ENCODE peak calls at places on chromosomes 7 and 10, in eight cellular contexts. Y is GM12878, Z is Panc1, G is GM23338, C is HepG2, M is HL-60, K is A549, X is K562. N is an unnamed sample.

GRCh38 chr7:151869457-151869856 is 7.5 kb downstream of the PRKAG2 start:
- DNase-seq in Y (no peak), Z (no peak), G (no peak), C (no peak), M (no peak), K (no peak), X (no peak), N (no peak)

GRCh38 chr7:1857487-1858425 is 187.7 kb downstream of the ELFN1 start:
- DNase-seq in Y (no peak), Z (no peak), G (no peak), C (no peak), M (no peak), K (no peak), X (no peak), N (no peak)

GRCh38 chr10:88889559-88890337 is 9.7 kb downstream of the STAMBPL1 start:
- DNase-seq in Y (no peak), Z (no peak), G (no peak), C (no peak), M (no peak), K (no peak), X (no peak), N (no peak)

GRCh38 chr7:46633200-46633599 is 712.1 kb upstream of the IGFBP3 start:
- DNase-seq in Y (no peak), Z (no peak), G (no peak), C (no peak), M (no peak), K (no peak), X (no peak), N (no peak)

GRCh38 chr10:121559321-121559720 is 38.9 kb downstream of the FGFR2 start:
- DNase-seq in Y (no peak), Z (no peak), G (no peak), C (no peak), M (no peak), K (no peak), X (no peak), N (no peak)

GRCh38 chr7:101746311-101746710 is 71.1 kb upstream of the CUX1 start:
- DNase-seq in Y (no peak), Z (no peak), G (no peak), C (no peak), M (peak), K (no peak), X (no peak), N (no peak)

GRCh38 chr10:44217274-44217820 is 167.6 kb downstream of the CXCL12 start:
- DNase-seq in Y (no peak), Z (no peak), G (no peak), C (no peak), M (no peak), K (no peak), X (no peak), N (no peak)

GRCh38 chr7:158394936-158395335 is 192.7 kb downstream of the PTPRN2 start:
- DNase-seq in Y (no peak), Z (no peak), G (peak), C (no peak), M (no peak), K (peak), X (peak), N (no peak)

GRCh38 chr7:37534893-37535610 is 86.4 kb upstream of the ELMO1 start:
- DNase-seq in Y (no peak), Z (no peak), G (peak), C (no peak), M (no peak), K (no peak), X (no peak), N (no peak)

GRCh38 chr10:5618829-5619228 is 47.6 kb downstream of the ASB13 start:
- DNase-seq in Y (no peak), Z (no peak), G (no peak), C (no peak), M (no peak), K (no peak), X (no peak), N (no peak)

GRCh38 chr7:54615545-54615944 is 73.4 kb downstream of the VSTM2A start:
- DNase-seq in Y (no peak), Z (no peak), G (no peak), C (no peak), M (no peak), K (no peak), X (no peak), N (no peak)
- TF ChIP-seq REST in Y (no peak), Z (no peak), G (no peak), C (no peak), M (no peak), K (no peak), X (no peak), N (no peak)

GRCh38 chr10:60524541-60524940 is 134.9 kb upstream of the ANK3 start:
- DNase-seq in Y (no peak), Z (no peak), G (no peak), C (no peak), M (no peak), K (no peak), X (no peak), N (no peak)
- TF ChIP-seq REST in Y (no peak), Z (no peak), G (no peak), C (no peak), M (no peak), K (no peak), X (no peak), N (no peak)

GRCh38 chr10:114157912-114158311 is 16.1 kb downstream of the CCDC186 start:
- DNase-seq in Y (no peak), Z (no peak), G (peak), C (no peak), M (no peak), K (no peak), X (no peak), N (no peak)
- TF ChIP-seq REST in Y (no peak), Z (no peak), G (no peak), C (no peak), M (no peak), K (no peak), X (no peak), N (no peak)

GRCh38 chr7:44796034-44796503 is 412 bp upstream of the PPIA start:
- DNase-seq in Y (no peak), Z (no peak), G (peak), C (peak), M (peak), K (peak), X (no peak), N (peak)
- TF ChIP-seq REST in Y (no peak), Z (peak), G (no peak), C (no peak), M (no peak), K (no peak), X (no peak), N (no peak)

GRCh38 chr10:114548662-114549061 is 109.4 kb downstream of the ABLIM1 start:
- DNase-seq in Y (no peak), Z (no peak), G (peak), C (peak), M (no peak), K (peak), X (peak), N (peak)

GRCh38 chr10:114552050-114552449 is 106.0 kb downstream of the ABLIM1 start:
- DNase-seq in Y (no peak), Z (no peak), G (no peak), C (no peak), M (no peak), K (no peak), X (no peak), N (no peak)

GRCh38 chr10:114547466-114547865 is 110.6 kb downstream of the ABLIM1 start:
- DNase-seq in Y (no peak), Z (no peak), G (no peak), C (no peak), M (no peak), K (no peak), X (no peak), N (no peak)

GRCh38 chr10:114551310-114551972 is 106.6 kb downstream of the ABLIM1 start:
- DNase-seq in Y (no peak), Z (no peak), G (no peak), C (no peak), M (no peak), K (no peak), X (no peak), N (no peak)

GRCh38 chr10:114550756-114551290 is 107.3 kb downstream of the ABLIM1 start:
- DNase-seq in Y (no peak), Z (no peak), G (peak), C (peak), M (no peak), K (peak), X (no peak), N (peak)
- TF ChIP-seq REST in Y (no peak), Z (no peak), G (no peak), C (no peak), M (no peak), K (no peak), X (no peak), N (no peak)

DNA sequence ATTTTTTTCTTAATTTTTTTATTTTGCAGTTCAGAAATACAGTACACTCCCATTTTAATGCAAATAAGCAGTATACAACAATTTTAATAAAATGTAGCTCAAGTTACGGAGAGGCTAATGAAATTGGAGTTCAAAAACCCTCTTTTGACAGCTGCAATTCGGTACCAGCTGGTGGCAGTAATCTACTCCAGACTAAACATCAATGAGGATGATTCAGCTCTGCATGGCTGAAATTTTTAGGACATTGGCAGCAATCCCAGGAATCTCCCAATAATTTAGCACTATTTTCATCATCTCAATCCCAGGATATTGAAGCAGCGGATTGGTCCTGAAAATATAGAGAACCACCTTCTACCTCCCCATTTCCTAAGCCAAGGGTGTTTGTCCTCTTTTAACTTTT is 278.8 kb downstream of the CACNA2D1 start:
- DNase-seq in Y (no peak), Z (no peak), G (peak), C (no peak), M (no peak), K (no peak), X (no peak), N (no peak)
- TF ChIP-seq REST in Y (no peak), Z (no peak), G (no peak), C (no peak), M (no peak), K (no peak), X (no peak), N (no peak)

GRCh38 chr7:4873071-4873944 is 10.2 kb downstream of the RADIL start:
- DNase-seq in Y (no peak), Z (no peak), G (no peak), C (no peak), M (no peak), K (no peak), X (no peak), N (no peak)
- TF ChIP-seq REST in Y (no peak), Z (no peak), G (no peak), C (no peak), M (no peak), K (no peak), X (no peak), N (no peak)

DNA sequence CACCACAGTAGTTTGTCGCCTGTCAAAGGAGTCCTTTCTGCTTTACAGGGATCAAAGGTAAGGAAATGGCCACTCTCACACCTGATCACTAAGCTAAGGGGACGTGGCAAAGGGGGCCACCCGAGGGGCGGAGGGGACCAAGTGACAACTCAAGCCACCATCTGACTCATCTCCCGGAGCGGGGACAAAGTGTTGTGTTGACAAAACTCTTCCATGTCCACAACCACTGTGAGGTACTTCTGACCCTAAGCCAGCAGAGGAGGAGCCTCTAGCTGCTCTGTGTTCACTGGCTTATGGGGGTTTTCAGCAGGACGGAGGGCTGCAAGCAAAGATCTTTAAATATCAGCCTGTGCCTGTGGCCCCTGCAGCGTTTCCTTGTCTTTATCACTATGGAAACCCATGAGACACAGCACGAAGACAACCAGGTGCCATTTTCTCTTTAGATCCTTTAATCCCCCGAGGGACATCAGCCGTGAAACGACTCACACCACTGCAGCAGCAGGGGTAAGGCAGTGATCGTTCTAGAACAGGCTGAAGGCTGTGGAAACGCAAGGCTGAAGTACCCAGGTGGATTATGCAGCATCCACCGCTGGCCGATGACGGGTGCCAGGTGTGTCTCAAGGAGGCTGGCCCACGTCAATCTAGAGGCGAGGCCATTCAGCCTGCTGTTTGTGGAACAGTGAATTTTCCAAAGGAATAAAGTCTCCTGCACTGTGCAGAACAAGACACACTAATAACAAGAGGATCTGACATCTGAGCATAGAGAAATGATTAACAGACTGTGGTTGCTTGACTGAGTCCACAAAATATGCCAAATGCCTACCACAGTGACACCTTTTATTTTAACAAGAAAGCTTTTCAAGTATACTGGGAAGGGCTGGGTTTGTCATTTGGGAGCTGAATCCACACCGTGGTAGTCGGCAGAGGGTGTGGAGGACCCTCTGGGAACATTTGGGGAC is 26.6 kb upstream of the DDC start:
- DNase-seq in Y (peak), Z (no peak), G (no peak), C (peak), M (no peak), K (no peak), X (no peak), N (no peak)
- TF ChIP-seq REST in Y (no peak), Z (no peak), G (no peak), C (no peak), M (no peak), K (no peak), X (no peak), N (no peak)

DNA sequence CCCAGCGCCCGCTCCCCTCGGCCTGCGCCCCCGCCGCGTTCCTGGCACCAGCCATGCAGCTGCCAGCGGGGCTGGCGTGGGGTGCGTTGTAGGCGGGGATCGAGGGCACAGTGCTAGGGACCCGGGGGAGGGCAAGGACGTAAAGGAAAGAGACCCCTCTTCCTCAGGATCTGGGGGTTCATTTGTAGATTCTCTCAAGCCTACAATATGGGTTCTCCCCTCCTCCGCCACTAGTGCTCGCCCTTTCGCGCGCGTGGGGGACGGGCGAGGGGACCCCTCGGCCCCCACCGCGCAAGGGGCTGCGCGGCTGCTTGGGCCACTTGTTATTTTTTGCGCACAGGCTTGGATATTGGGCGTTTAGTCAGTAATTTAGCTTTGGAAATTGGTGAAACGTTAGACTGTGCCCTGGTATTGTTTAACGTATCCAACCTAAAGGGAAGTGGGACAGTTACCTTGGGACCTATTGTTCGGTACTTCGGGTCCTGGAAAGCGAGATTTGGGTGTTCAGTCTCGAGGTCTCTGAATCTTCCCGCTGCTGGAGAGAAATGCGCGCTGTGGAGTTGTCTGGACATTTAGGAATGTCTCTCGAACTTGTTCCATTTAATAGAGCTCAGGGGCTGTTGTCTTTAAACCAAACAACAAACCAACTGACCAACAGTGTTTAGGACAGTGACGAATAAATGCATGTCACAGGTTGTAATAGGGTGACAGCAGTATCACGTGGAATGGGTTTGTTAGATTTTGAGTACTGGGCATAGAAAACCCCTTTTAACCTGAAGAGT is 815 bp downstream of the CDK14 start:
- DNase-seq in Y (peak), Z (no peak), G (peak), C (no peak), M (peak), K (no peak), X (no peak), N (no peak)
- TF ChIP-seq REST in Y (no peak), Z (no peak), G (no peak), C (no peak), M (no peak), K (no peak), X (no peak), N (no peak)

DNA sequence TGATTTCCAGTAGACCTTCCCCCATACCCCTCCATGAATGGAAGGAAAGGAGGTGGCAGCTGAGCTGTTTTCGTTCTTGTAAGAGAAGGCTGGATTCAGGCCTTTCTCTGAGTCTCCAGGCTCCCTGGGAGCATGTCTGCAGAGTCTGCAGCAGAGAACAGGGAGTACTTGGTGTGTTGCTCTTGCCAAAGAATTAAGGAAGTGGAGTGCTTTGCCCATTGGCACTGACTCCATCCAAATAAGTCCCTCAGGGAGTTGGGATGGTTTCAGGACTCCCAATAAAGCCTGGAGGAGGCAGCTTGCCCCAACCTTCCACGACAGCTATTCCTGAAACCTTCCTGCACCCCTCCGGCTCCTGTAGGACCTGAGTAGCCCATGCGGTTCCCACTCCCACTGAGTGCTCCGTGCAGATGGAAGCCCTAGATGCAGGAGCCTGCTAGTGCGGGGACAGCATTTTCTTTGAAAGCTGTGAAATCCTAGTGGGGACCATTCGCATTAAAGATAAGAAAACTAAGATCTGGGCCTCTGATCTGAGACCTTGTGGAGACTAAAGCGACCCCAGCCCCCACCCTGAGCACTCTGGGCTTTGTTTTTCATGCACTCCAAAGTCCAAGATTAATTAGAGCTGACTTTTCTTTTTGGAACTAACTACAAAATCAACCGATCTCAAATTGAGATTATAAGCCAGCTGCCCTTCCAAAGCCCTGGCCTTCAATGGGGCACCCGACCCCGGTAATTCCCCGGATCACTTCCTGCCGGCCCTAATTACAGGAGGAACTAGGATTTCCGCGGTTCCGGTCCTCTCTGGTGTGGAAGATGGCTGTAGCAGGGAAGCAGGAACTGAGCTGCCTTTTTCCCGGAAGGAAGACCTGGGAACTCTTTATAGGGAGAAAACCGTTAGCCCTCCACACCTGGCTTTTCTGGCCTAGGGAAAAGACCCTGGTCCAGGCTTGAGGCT is 110.1 kb downstream of the COL13A1 start:
- DNase-seq in Y (no peak), Z (no peak), G (peak), C (no peak), M (no peak), K (no peak), X (no peak), N (no peak)
- TF ChIP-seq REST in Y (no peak), Z (no peak), G (no peak), C (no peak), M (no peak), K (no peak), X (no peak), N (no peak)

N was measured in HCT116.